ENCODE peak calls at places on chromosomes 4 and X, in nine cellular contexts. L is GM04504; O is cardiac fibroblast; Y is NCI-H748 treated with DMSO at 0.1 percent for 48 hours; A is SJSA1; U is hippocampal formation; Q is HTR-8/SVneo; N is activated T-cell treated with anti-CD3 and anti-CD28 coated beads, Interleukin-2, amount 50 U/mL, for 24 hours; B is anterior cingulate cortex. G is an unnamed sample.

GRCh38 chrX:7170903-7171302 is 22.9 kb upstream of the PUDP start:
- DNase-seq in L (no peak), O (peak; percentile 28), Y (no peak), A (no peak), U (no peak), Q (no peak), N (peak; percentile 52), B (no peak), G (peak; percentile 35)

GRCh38 chrX:78104447-78105176 is 564 bp downstream of the PGK1 start:
- DNase-seq in L (no peak), O (peak; percentile 64), Y (peak; percentile 31), A (peak; percentile 26), U (no peak), Q (peak; percentile 29), N (peak; percentile 52), B (peak; percentile 7), G (peak; percentile 80)

GRCh38 chr4:8547108-8547911 is 32.9 kb upstream of the GPR78 start:
- DNase-seq in L (no peak), O (peak; percentile 72), Y (no peak), A (peak; percentile 87), U (no peak), Q (no peak), N (no peak), B (no peak), G (no peak)

GRCh38 chr4:2806392-2807355 is 13.8 kb downstream of the SH3BP2 start:
- DNase-seq in L (no peak), O (no peak), Y (no peak), A (no peak), U (peak; percentile 29), Q (no peak), N (no peak), B (no peak), G (no peak)

GRCh38 chr4:61795998-61796397 is 595.9 kb downstream of the ADGRL3 start:
- DNase-seq in L (no peak), O (no peak), Y (no peak), A (no peak), U (no peak), Q (no peak), N (no peak), B (no peak), G (no peak)

GRCh38 chr4:102598102-102598758 is 97.1 kb downstream of the NFKB1 start:
- DNase-seq in L (no peak), O (peak; percentile 45), Y (no peak), A (no peak), U (no peak), Q (no peak), N (no peak), B (no peak), G (no peak)

GRCh38 chrX:8668797-8669196 is 63.1 kb downstream of the ANOS1 start:
- DNase-seq in L (no peak), O (no peak), Y (no peak), A (no peak), U (no peak), Q (no peak), N (no peak), B (no peak), G (no peak)

GRCh38 chrX:68831405-68832100 is 2.7 kb downstream of the EFNB1 start:
- DNase-seq in L (no peak), O (no peak), Y (no peak), A (no peak), U (no peak), Q (no peak), N (peak; percentile 25), B (no peak), G (no peak)

GRCh38 chr4:113444386-113444785 is 317.2 kb downstream of the CAMK2D start:
- DNase-seq in L (no peak), O (peak; percentile 83), Y (no peak), A (no peak), U (no peak), Q (no peak), N (no peak), B (no peak), G (no peak)

GRCh38 chr4:122619583-122619982 is 1.3 kb downstream of the IL21 start:
- DNase-seq in L (no peak), O (no peak), Y (no peak), A (no peak), U (no peak), Q (no peak), N (no peak), B (no peak), G (no peak)

GRCh38 chrX:17692709-17693346 is 44.5 kb upstream of the SCML1 start:
- DNase-seq in L (peak; percentile 16), O (peak; percentile 50), Y (no peak), A (no peak), U (no peak), Q (peak; percentile 27), N (no peak), B (no peak), G (no peak)

GRCh38 chr4:73815145-73815544 is 21.3 kb upstream of the CXCL6 start:
- DNase-seq in L (no peak), O (peak; percentile 62), Y (no peak), A (no peak), U (no peak), Q (no peak), N (no peak), B (no peak), G (no peak)

GRCh38 chr4:41814565-41814964 is 66.0 kb upstream of the PHOX2B start:
- DNase-seq in L (peak; percentile 0), O (peak; percentile 4), Y (no peak), A (peak; percentile 1), U (no peak), Q (no peak), N (no peak), B (no peak), G (peak; percentile 31)

GRCh38 chr4:1060121-1060520 is 48.7 kb downstream of the FGFRL1 start:
- DNase-seq in L (no peak), O (no peak), Y (no peak), A (no peak), U (no peak), Q (no peak), N (no peak), B (no peak), G (no peak)

GRCh38 chr4:8051644-8052043 is 107.0 kb downstream of the ABLIM2 start:
- DNase-seq in L (no peak), O (no peak), Y (no peak), A (no peak), U (no peak), Q (no peak), N (no peak), B (no peak), G (no peak)

GRCh38 chr4:183721207-183722081 is 62.4 kb downstream of the TRAPPC11 start:
- DNase-seq in L (no peak), O (peak; percentile 55), Y (no peak), A (no peak), U (no peak), Q (no peak), N (peak; percentile 69), B (no peak), G (peak; percentile 49)

GRCh38 chr4:126727461-126727860 is 905.3 kb upstream of the INTU start:
- DNase-seq in L (no peak), O (peak; percentile 37), Y (no peak), A (no peak), U (no peak), Q (peak; percentile 15), N (no peak), B (no peak), G (no peak)

GRCh38 chr4:13611283-13611842 is 16.2 kb downstream of the BOD1L1 start:
- DNase-seq in L (no peak), O (peak; percentile 65), Y (no peak), A (no peak), U (no peak), Q (no peak), N (no peak), B (no peak), G (no peak)

GRCh38 chrX:110418220-110418856 is 59.7 kb downstream of the RTL9 start:
- DNase-seq in L (no peak), O (peak; percentile 68), Y (no peak), A (peak; percentile 47), U (no peak), Q (no peak), N (no peak), B (no peak), G (peak; percentile 44)

GRCh38 chr4:110619401-110620247 is 3.3 kb downstream of the PITX2 start:
- DNase-seq in L (no peak), O (no peak), Y (no peak), A (no peak), U (no peak), Q (no peak), N (no peak), B (no peak), G (no peak)

GRCh38 chr4:98803287-98803677 is 125.7 kb downstream of the EIF4E start:
- DNase-seq in L (no peak), O (no peak), Y (no peak), A (no peak), U (no peak), Q (no peak), N (no peak), B (no peak), G (no peak)

GRCh38 chr4:57320880-57321279 is 210.7 kb upstream of the IGFBP7 start:
- DNase-seq in L (no peak), O (no peak), Y (no peak), A (no peak), U (no peak), Q (no peak), N (no peak), B (no peak), G (no peak)

GRCh38 chr4:8260656-8261111 is 8.9 kb upstream of the HTRA3 start:
- DNase-seq in L (peak; percentile 61), O (peak; percentile 76), Y (no peak), A (peak; percentile 29), U (no peak), Q (no peak), N (no peak), B (no peak), G (no peak)

GRCh38 chrX:106220177-106220576 is 52.1 kb downstream of the PWWP3B start:
- DNase-seq in L (no peak), O (no peak), Y (no peak), A (no peak), U (no peak), Q (no peak), N (no peak), B (no peak), G (peak; percentile 0)

GRCh38 chrX:71652405-71652804 is 14.9 kb upstream of the LOC101059915 start:
- DNase-seq in L (peak; percentile 24), O (peak; percentile 67), Y (peak; percentile 10), A (peak; percentile 37), U (peak; percentile 22), Q (peak; percentile 79), N (no peak), B (no peak), G (peak; percentile 41)

GRCh38 chr4:159096434-159096833 is 6.4 kb upstream of the RAPGEF2 start:
- DNase-seq in L (no peak), O (peak; percentile 11), Y (no peak), A (no peak), U (no peak), Q (no peak), N (no peak), B (no peak), G (no peak)

GRCh38 chr4:86834901-86835300 is 14.3 kb downstream of the SLC10A6 start:
- DNase-seq in L (peak; percentile 72), O (no peak), Y (no peak), A (no peak), U (no peak), Q (peak; percentile 21), N (no peak), B (no peak), G (no peak)

GRCh38 chr4:81503586-81503985 is 31.9 kb upstream of the RASGEF1B start:
- DNase-seq in L (no peak), O (no peak), Y (no peak), A (no peak), U (no peak), Q (no peak), N (no peak), B (no peak), G (no peak)

GRCh38 chrX:104968241-104968640 is 252.3 kb downstream of the TEX13A start:
- DNase-seq in L (no peak), O (no peak), Y (no peak), A (no peak), U (no peak), Q (no peak), N (no peak), B (no peak), G (no peak)

GRCh38 chrX:134868766-134869495 is 121.9 kb upstream of the SMIM10 start:
- DNase-seq in L (peak; percentile 63), O (peak; percentile 80), Y (no peak), A (peak; percentile 36), U (no peak), Q (no peak), N (no peak), B (no peak), G (peak; percentile 5)

GRCh38 chrX:9842541-9842940 is 56.3 kb downstream of the SHROOM2 start:
- DNase-seq in L (no peak), O (no peak), Y (no peak), A (no peak), U (no peak), Q (no peak), N (no peak), B (no peak), G (no peak)

G was measured in NCI-H460.